ENCODE peak calls at places on chromosomes 7 and 10, in five cellular contexts. J, L, G, Q and H are unnamed samples.

GRCh38 chr7:74059681-74060588 is 23.7 kb upstream of the LIMK1 start:
- DNase-seq in G (no peak), L (no peak), Q (no peak), J (no peak), H (peak; percentile 85)

GRCh38 chr7:30451539-30452277 is 26.9 kb downstream of the NOD1 start:
- DNase-seq in L (no peak), J (no peak), Q (no peak), G (no peak), H (no peak)

GRCh38 chr7:138895700-138896099 is 85.5 kb downstream of the KIAA1549 start:
- DNase-seq in Q (no peak), L (no peak), J (no peak), G (no peak), H (no peak)

GRCh38 chr7:12303507-12303906 is 92.4 kb downstream of the TMEM106B start:
- DNase-seq in L (peak; percentile 46), J (no peak), Q (peak; percentile 2), G (no peak), H (no peak)

GRCh38 chr7:141697211-141697871 is 4.6 kb downstream of the DENND11 start:
- DNase-seq in L (no peak), G (no peak), J (peak; percentile 56), Q (no peak), H (no peak)

GRCh38 chr10:90413196-90413595 is 444.6 kb downstream of the HTR7 start:
- DNase-seq in L (no peak), J (peak; percentile 21), Q (peak; percentile 67), G (no peak), H (no peak)

GRCh38 chr7:117219485-117219884 is 103.4 kb downstream of the WNT2 start:
- DNase-seq in G (no peak), J (peak; percentile 35), L (no peak), Q (peak; percentile 19), H (no peak)

GRCh38 chr10:104209575-104210198 is 22.5 kb downstream of the CFAP43 start:
- DNase-seq in J (peak; percentile 40), L (peak; percentile 66), Q (peak; percentile 64), G (no peak), H (peak; percentile 68)

GRCh38 chr10:124917939-124918830 is 23.7 kb upstream of the ZRANB1 start:
- DNase-seq in L (no peak), G (no peak), J (peak; percentile 76), Q (peak; percentile 77), H (no peak)

GRCh38 chr10:129477051-129477450 is 10.0 kb downstream of the MGMT start:
- DNase-seq in J (no peak), Q (no peak), G (no peak), L (no peak), H (no peak)

GRCh38 chr10:68333058-68333395 is 299 bp upstream of the PBLD start:
- DNase-seq in G (no peak), J (no peak), L (no peak), Q (no peak), H (no peak)

GRCh38 chr10:44724415-44725174 is 186.5 kb upstream of the TMEM72 start:
- DNase-seq in Q (peak; percentile 26), L (no peak), J (peak; percentile 79), G (no peak), H (no peak)

GRCh38 chr10:104577861-104578480 is 63.1 kb upstream of the SORCS3 start:
- DNase-seq in Q (peak; percentile 22), L (no peak), J (no peak), G (no peak), H (no peak)

GRCh38 chr10:17216217-17216900 is 11.7 kb upstream of the VIM start:
- DNase-seq in G (no peak), Q (peak; percentile 96), L (peak; percentile 91), J (peak; percentile 93), H (no peak)

GRCh38 chr7:52009195-52009594 is 692.6 kb upstream of the COBL start:
- DNase-seq in J (no peak), L (no peak), G (no peak), Q (no peak), H (no peak)

GRCh38 chr10:30368065-30368718 is 19.1 kb upstream of the MTPAP start:
- DNase-seq in G (no peak), L (no peak), J (no peak), Q (peak; percentile 75), H (peak; percentile 19)